ENCODE peak calls at places on chromosomes 13 and 19, in six cellular contexts. E, F, Q, K, D and T are unnamed samples.

GRCh38 chr19:13128583-13128982 is 10.5 kb downstream of the NACC1 start:
- DNase-seq in K (peak), Q (no peak), D (no peak), E (no peak), F (no peak), T (no peak)

GRCh38 chr19:30669329-30670010 is 297.3 kb downstream of the ZNF536 start:
- DNase-seq in K (peak), E (peak), Q (peak), D (peak), F (peak), T (no peak)

GRCh38 chr19:33673996-33674395 is 52.2 kb downstream of the CHST8 start:
- DNase-seq in F (no peak), K (no peak), D (no peak), E (no peak), Q (no peak), T (no peak)

GRCh38 chr13:27321619-27322385 is 51.2 kb downstream of the RASL11A start:
- DNase-seq in D (no peak), E (no peak), F (no peak), Q (no peak), K (no peak), T (no peak)

GRCh38 chr13:59710995-59711701 is 452.6 kb downstream of the DIAPH3 start:
- DNase-seq in K (no peak), F (no peak), D (no peak), E (no peak), Q (no peak), T (no peak)

GRCh38 chr19:39070888-39071287 is 13.3 kb upstream of the ACP7 start:
- DNase-seq in E (no peak), Q (no peak), K (no peak), D (peak), F (peak), T (no peak)

GRCh38 chr19:33698576-33699435 is 77.1 kb downstream of the CHST8 start:
- DNase-seq in D (no peak), F (no peak), E (no peak), K (no peak), Q (no peak), T (no peak)

GRCh38 chr13:60454425-60454824 is 57.4 kb downstream of the TDRD3 start:
- DNase-seq in K (no peak), Q (no peak), F (no peak), D (no peak), E (no peak), T (no peak)

GRCh38 chr13:41458187-41458938 is 1.0 kb downstream of the RGCC start:
- DNase-seq in D (peak), K (peak), E (no peak), Q (peak), F (peak), T (no peak)

GRCh38 chr19:15154002-15154612 is 46.7 kb downstream of the NOTCH3 start:
- DNase-seq in E (no peak), K (peak), D (peak), F (peak), Q (peak), T (peak)

GRCh38 chr19:18875726-18876125 is 20.2 kb downstream of the CERS1 start:
- DNase-seq in F (peak), D (no peak), K (no peak), E (no peak), Q (no peak), T (no peak)

GRCh38 chr13:39144941-39145533 is 106.8 kb downstream of the NHLRC3 start:
- DNase-seq in Q (peak), D (peak), F (peak), E (peak), K (peak), T (peak)

GRCh38 chr13:39493966-39494365 is 109.0 kb downstream of the LHFPL6 start:
- DNase-seq in Q (no peak), D (no peak), F (no peak), K (peak), E (no peak), T (no peak)

GRCh38 chr19:47369923-47370625 is 21.0 kb downstream of the DHX34 start:
- DNase-seq in D (no peak), K (no peak), E (no peak), F (peak), Q (peak), T (no peak)

GRCh38 chr19:1136201-1136600 is 32.4 kb downstream of the GPX4 start:
- DNase-seq in K (no peak), D (no peak), Q (no peak), F (no peak), E (no peak), T (no peak)

GRCh38 chr19:40646564-40647254 is 43.7 kb downstream of the NUMBL start:
- DNase-seq in F (peak), D (no peak), Q (peak), K (no peak), E (no peak), T (no peak)
- H3K18ac ChIP-seq in F (peak), D (no peak), Q (no peak), K (no peak), E (no peak), T (no peak)

DNA sequence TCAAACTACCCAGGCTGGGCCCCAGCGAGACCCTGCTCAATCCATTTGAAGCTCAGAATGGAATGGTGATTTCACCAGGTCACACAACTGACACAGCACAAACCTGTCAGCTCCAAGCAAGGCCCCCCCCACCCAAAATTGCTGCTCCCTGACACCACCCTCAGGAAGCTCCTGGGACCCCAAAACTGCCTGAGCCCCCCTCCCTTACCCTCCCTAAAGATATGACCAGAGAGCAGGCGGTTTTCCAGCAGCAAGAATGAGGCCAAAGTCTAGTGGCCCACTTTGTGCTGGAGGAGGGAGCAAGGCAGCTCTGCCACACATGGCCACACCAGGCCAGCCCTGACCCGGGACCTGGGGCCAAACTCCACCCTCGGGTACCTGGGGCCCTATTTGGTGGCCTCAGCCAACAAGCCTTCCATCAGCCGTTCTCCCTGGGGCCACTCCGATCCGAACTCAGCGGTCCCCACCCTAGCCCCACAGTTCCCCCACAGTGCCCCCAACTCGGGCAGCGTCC is 2.3 kb downstream of the NR2F6 start:
- DNase-seq in D (no peak), K (no peak), Q (no peak), E (no peak), F (no peak), T (no peak)
- H3K18ac ChIP-seq in D (peak), K (no peak), Q (peak), E (peak), F (no peak), T (peak)

GRCh38 chr13:30738526-30738925 is 3.2 kb downstream of the ALOX5AP start:
- DNase-seq in K (peak), F (no peak), Q (peak), E (no peak), D (no peak), T (no peak)
- H3K18ac ChIP-seq in K (no peak), F (peak), Q (no peak), E (no peak), D (no peak), T (no peak)

GRCh38 chr19:12034196-12034595 is 1.3 kb downstream of the ZNF433 start:
- DNase-seq in E (no peak), D (no peak), Q (peak), F (no peak), K (no peak), T (no peak)

GRCh38 chr19:12034610-12035009 is 869 bp downstream of the ZNF433 start:
- DNase-seq in E (no peak), D (peak), Q (peak), K (no peak), F (no peak), T (no peak)

GRCh38 chr19:12035220-12036172 is at the start of gene ZNF433:
- DNase-seq in D (peak), F (peak), Q (peak), E (peak), K (peak), T (peak)
- H3K18ac ChIP-seq in D (peak), F (peak), Q (peak), E (peak), K (peak), T (peak)

GRCh38 chr13:46617885-46618284 is 64.9 kb downstream of the LRCH1 start:
- DNase-seq in K (no peak), E (no peak), Q (peak), F (no peak), D (no peak), T (no peak)
- H3K18ac ChIP-seq in K (no peak), E (no peak), Q (no peak), F (no peak), D (no peak), T (no peak)

GRCh38 chr19:58586131-58586765 is 13.1 kb upstream of the MZF1 start:
- DNase-seq in Q (no peak), D (peak), K (no peak), E (no peak), F (no peak), T (no peak)
- H3K18ac ChIP-seq in Q (no peak), D (no peak), K (no peak), E (no peak), F (peak), T (no peak)

DNA sequence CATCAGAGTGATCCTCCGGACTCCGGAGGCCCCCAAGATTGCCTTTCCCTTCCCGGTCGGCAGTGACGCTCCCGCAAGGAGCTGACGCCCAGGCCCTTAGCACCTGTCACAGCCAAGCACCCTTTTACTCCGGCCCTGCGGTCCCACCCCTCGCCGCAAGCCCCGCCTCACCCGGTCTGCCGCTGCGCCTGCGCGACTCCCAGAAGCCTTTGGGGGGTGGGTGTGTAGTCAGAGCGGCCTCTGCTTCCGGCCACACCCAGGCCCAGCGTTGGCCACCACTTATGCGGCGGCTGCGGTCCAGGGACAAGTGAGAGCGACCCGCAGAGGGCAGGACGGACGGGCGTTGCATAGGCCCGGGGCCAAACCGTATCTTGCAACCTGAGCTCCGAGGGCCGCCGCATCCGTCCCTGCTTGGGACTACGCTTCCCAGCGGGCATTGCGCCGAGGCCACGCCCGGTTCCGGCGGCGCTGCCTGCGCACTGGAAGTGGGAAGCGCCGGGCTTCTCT is 441 bp upstream of the ZFP28 start:
- DNase-seq in F (peak), E (peak), K (peak), D (peak), Q (peak), T (peak)
- H3K18ac ChIP-seq in F (peak), E (peak), K (peak), D (peak), Q (peak), T (peak)

GRCh38 chr13:33446821-33447481 is 161.4 kb upstream of the STARD13 start:
- DNase-seq in E (no peak), Q (peak), K (no peak), D (no peak), F (no peak), T (no peak)
- H3K18ac ChIP-seq in E (no peak), Q (no peak), K (no peak), D (no peak), F (no peak), T (no peak)

GRCh38 chr19:5805465-5806132 is 732 bp downstream of the NRTN start:
- DNase-seq in Q (peak), F (peak), D (peak), E (peak), K (peak), T (no peak)

GRCh38 chr19:5806133-5806489 is 1.2 kb downstream of the NRTN start:
- DNase-seq in D (no peak), E (no peak), K (no peak), F (no peak), Q (no peak), T (no peak)

GRCh38 chr19:5803752-5804515 is 933 bp upstream of the NRTN start:
- DNase-seq in K (peak), E (peak), Q (peak), D (peak), F (peak), T (peak)

GRCh38 chr19:5803441-5803751 is 1.5 kb upstream of the NRTN start:
- DNase-seq in E (no peak), Q (no peak), K (no peak), F (no peak), D (no peak), T (no peak)

DNA sequence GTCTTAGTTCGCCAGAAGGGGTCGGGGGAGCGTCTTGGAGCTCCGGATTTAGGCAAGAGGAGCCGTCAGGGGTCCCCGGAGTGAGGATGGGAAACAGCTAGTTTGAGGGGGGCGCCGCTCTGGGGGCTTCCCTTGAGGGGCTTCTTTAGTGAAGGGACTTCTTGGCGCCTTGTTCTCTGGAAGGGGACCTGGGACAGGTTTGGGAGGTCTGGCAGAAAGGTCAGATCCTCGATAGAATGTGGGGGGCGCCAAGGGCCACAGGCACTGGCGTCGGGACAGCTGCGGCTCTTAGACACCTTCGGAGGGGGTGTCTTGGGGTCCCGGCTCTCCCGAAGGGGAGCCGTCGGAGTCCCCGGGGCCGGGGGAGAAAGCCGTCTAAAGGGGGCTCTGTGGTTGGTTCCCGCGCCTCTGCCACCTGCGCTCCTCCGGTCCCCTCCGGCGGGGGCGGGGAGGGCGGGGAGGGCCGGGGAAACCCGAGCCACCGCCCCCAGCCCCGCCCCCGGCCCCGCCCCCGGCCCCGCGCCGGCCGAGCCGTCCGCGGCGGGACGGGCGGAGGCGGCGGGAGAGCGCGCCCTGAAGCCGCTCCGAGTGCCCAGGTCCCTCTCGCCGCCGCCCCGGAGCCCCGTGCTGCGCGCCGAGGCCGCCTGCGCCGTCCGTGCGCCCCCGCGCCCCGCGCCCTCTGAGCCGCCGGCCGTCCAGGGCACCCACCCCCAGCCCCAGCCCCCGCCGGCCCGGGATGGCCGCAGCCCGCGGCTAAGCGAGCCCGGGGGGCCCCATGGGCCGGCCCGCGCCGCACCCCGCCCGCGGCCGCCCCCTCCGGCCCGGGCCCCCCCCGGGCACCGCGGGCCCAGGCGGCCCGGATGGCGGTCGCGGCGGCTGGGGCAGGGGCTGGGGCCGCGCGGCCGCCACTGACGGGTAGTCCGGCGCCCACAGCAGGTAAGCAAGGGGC is at the start of gene NRTN:
- DNase-seq in F (no peak), E (peak), D (peak), K (peak), Q (peak), T (peak)
- H3K18ac ChIP-seq in F (no peak), E (peak), D (no peak), K (no peak), Q (no peak), T (no peak)